ENCODE peak calls at places on chromosomes 3 and 15, in seven cellular contexts. F, V, W, X, G, L and C are unnamed samples.
A peak's percentile ranks its signal among the peaks of the same experiment; 100 is the strongest.

GRCh38 chr3:170054204-170054603 is 16.4 kb downstream of the GPR160 start:
- DNase-seq in F (no peak), V (no peak), W (no peak), X (no peak), G (no peak), L (no peak), C (no peak)

GRCh38 chr3:184339016-184339415 is 1.6 kb downstream of the FAM131A start:
- DNase-seq in F (no peak), V (no peak), W (peak; percentile 15), X (no peak), G (no peak), L (no peak), C (no peak)

GRCh38 chr3:171206283-171206682 is 179.8 kb upstream of the SLC2A2 start:
- DNase-seq in F (no peak), V (no peak), W (no peak), X (no peak), G (no peak), L (no peak), C (no peak)

GRCh38 chr3:9946112-9947024 is 5.8 kb downstream of the PRRT3 start:
- DNase-seq in F (peak; percentile 94), V (peak; percentile 92), W (peak; percentile 79), X (peak; percentile 92), G (peak; percentile 94), L (peak; percentile 36), C (peak; percentile 91)

GRCh38 chr15:78448441-78449219 is 10.6 kb downstream of the IREB2 start:
- DNase-seq in F (no peak), V (no peak), W (no peak), X (no peak), G (no peak), L (no peak), C (no peak)

GRCh38 chr3:70999730-71000129 is 583.8 kb downstream of the FOXP1 start:
- DNase-seq in F (no peak), V (no peak), W (no peak), X (peak; percentile 40), G (peak; percentile 29), L (no peak), C (no peak)

GRCh38 chr3:129527262-129527661 is 1.2 kb upstream of the RHO start:
- DNase-seq in F (no peak), V (no peak), W (no peak), X (no peak), G (no peak), L (no peak), C (no peak)

GRCh38 chr3:145735631-145736030 is 425.4 kb downstream of the PLOD2 start:
- DNase-seq in F (no peak), V (no peak), W (no peak), X (no peak), G (no peak), L (no peak), C (no peak)

GRCh38 chr3:71219744-71220638 is 363.5 kb downstream of the FOXP1 start:
- DNase-seq in F (no peak), V (no peak), W (no peak), X (no peak), G (no peak), L (no peak), C (no peak)

GRCh38 chr3:48695113-48695753 is 9.5 kb upstream of the NCKIPSD start:
- DNase-seq in F (no peak), V (peak; percentile 34), W (peak; percentile 47), X (peak; percentile 44), G (peak; percentile 41), L (no peak), C (peak; percentile 58)
- H3K4me3 ChIP-seq in F (peak overlapping the region; percentile 33), V (peak overlapping the region; percentile 26), W (peak overlapping the region; percentile 20), X (peak overlapping the region; percentile 34), G (no peak overlapping the region), L (peak overlapping the region; percentile 58), C (no peak overlapping the region)

GRCh38 chr15:41241251-41241964 is 10.3 kb downstream of the CHP1 start:
- DNase-seq in F (peak; percentile 25), V (peak; percentile 81), W (no peak), X (no peak), G (peak; percentile 56), L (no peak), C (no peak)
- TF ChIP-seq POLR2A in F (no peak), V (no peak), W (no peak), X (no peak), G (no peak), L (no peak), C (no peak)

GRCh38 chr3:177610262-177610661 is 413.0 kb upstream of the TBL1XR1 start:
- DNase-seq in F (no peak), V (no peak), W (no peak), X (no peak), G (no peak), L (no peak), C (no peak)

GRCh38 chr3:177609613-177610012 is 412.3 kb upstream of the TBL1XR1 start:
- DNase-seq in F (no peak), V (no peak), W (no peak), X (no peak), G (no peak), L (no peak), C (no peak)

GRCh38 chr3:177610677-177611654 is 413.7 kb upstream of the TBL1XR1 start:
- DNase-seq in F (no peak), V (peak; percentile 77), W (no peak), X (no peak), G (peak; percentile 61), L (no peak), C (peak; percentile 72)

GRCh38 chr3:177613901-177614300 is 416.6 kb upstream of the TBL1XR1 start:
- DNase-seq in F (no peak), V (no peak), W (no peak), X (no peak), G (no peak), L (no peak), C (no peak)

DNA sequence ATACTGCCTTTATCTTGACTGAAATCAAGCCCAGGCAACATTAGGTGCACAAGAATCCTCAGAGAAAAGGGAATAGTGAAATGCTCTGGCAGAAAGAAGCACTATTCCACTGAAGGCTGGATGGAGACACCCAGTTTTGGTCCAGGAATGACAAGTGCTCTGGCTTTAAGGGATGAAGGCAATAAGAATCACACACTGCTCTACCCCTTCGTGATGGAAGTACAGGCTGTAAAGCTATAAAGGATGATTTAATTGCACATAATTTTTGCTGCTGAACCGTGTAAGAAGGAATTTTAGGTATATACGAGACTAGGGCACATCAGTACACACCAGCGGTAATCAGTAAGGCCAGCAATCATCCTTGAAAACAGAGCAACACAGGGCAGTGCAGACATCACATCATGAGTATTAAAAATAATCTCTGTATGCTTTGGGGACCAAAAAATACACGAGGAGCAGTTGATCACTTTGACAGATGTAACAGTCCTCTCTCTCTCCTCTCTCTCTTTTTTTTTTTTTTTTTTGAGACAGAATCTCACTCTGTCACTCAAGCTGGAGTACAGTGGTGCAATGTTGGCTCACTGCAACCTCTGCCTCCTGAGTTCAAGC is 414.6 kb upstream of the TBL1XR1 start:
- DNase-seq in F (no peak), V (no peak), W (no peak), X (no peak), G (no peak), L (no peak), C (no peak)
- H3K27ac ChIP-seq in F (no peak overlapping the region), V (no peak overlapping the region), W (no peak overlapping the region), X (no peak overlapping the region), G (no peak overlapping the region), L (no peak overlapping the region), C (no peak overlapping the region)

GRCh38 chr15:40340038-40340739 is 550 bp downstream of the CCDC9B start:
- DNase-seq in F (peak; percentile 65), V (peak; percentile 70), W (peak; percentile 69), X (peak; percentile 89), G (peak; percentile 76), L (no peak), C (peak; percentile 60)
- H3K4me3 ChIP-seq in F (peak overlapping the region; percentile 61), V (peak overlapping the region; percentile 46), W (peak overlapping the region; percentile 28), X (peak overlapping the region; percentile 54), G (no peak overlapping the region), L (peak overlapping the region; percentile 61), C (peak overlapping the region; percentile 32)

GRCh38 chr3:102353148-102353547 is 81.7 kb upstream of the ZPLD1 start:
- DNase-seq in F (no peak), V (no peak), W (no peak), X (no peak), G (no peak), L (no peak), C (no peak)

GRCh38 chr3:102360211-102360610 is 74.6 kb upstream of the ZPLD1 start:
- DNase-seq in F (no peak), V (no peak), W (no peak), X (no peak), G (no peak), L (no peak), C (no peak)

GRCh38 chr3:102353804-102354203 is 81.0 kb upstream of the ZPLD1 start:
- DNase-seq in F (no peak), V (no peak), W (no peak), X (no peak), G (no peak), L (no peak), C (no peak)

GRCh38 chr3:102356506-102356905 is 78.3 kb upstream of the ZPLD1 start:
- DNase-seq in F (no peak), V (no peak), W (no peak), X (no peak), G (no peak), L (no peak), C (no peak)

DNA sequence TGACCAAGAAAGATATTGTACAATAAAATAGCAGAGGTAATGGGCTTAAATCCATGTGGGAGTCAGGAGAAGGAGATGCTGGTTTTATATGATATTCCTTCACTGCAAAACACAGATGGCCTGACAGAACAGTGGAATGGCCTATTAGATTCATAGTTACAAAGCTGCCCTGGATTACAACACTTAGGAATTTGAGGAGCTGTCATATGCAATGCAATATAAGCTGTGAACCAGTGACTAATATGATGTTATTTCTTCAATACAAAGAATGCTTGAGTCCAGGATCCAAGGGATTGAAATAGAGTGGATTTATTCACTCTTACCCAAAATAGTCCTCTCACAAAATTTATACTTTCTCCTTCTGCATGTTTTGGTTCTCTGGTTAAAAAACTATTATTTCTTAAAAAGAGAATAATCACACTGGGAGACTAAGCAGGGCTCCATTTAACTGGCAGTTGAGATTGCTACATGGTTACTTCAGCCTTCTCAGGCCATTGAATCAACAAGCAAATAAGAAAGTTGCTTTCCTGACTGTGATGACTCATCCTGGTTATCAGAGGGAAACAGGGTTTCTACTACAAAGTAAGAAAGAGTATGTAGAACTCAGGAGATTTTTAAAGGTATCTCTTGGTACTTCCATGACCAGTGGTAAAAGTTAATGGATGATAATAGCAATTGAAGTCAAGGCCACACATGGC is 79.8 kb upstream of the ZPLD1 start:
- DNase-seq in F (no peak), V (no peak), W (no peak), X (no peak), G (no peak), L (no peak), C (no peak)
- TF ChIP-seq POLR2A in F (no peak), V (no peak), W (no peak), X (no peak), G (no peak), L (no peak), C (no peak)